ENCODE peak calls at places on chromosomes 5 and 9, in nine cellular contexts. T is PC-9, D is sigmoid colon, L is Panc1, O is Peyer's patch, K is IMR-90, Z is pancreas, N is neural progenitor cell, S is heart left ventricle. G is an unnamed sample. For H3K4me1, the result is how much of the 10 kb centered on the place peaks cover.

GRCh38 chr9:21317956-21318923 is 13.1 kb upstream of the IFNA5 start:
- DNase-seq in T (peak), D (peak), L (no peak), O (no peak), K (peak), Z (no peak), N (peak), S (no peak), G (no peak)

GRCh38 chr9:79287881-79288280 is 283.9 kb upstream of the TLE4 start:
- DNase-seq in T (no peak), D (no peak), L (no peak), O (no peak), K (peak), Z (no peak), N (peak), S (no peak), G (no peak)

GRCh38 chr9:134219721-134220060 is 55.3 kb upstream of the RNU6ATAC start:
- DNase-seq in T (no peak), D (peak), L (no peak), O (no peak), K (no peak), Z (no peak), N (no peak), S (peak), G (no peak)

GRCh38 chr9:127154390-127155191 is 32.2 kb upstream of the ANGPTL2 start:
- DNase-seq in T (no peak), D (peak), L (no peak), O (peak), K (peak), Z (no peak), N (no peak), S (peak), G (no peak)

GRCh38 chr5:10338996-10339903 is 14.2 kb upstream of the MARCHF6 start:
- DNase-seq in T (no peak), D (peak), L (no peak), O (no peak), K (no peak), Z (no peak), N (peak), S (no peak), G (no peak)

GRCh38 chr9:74517188-74517587 is 20.1 kb downstream of the RORB start:
- DNase-seq in T (no peak), D (no peak), L (no peak), O (no peak), K (no peak), Z (no peak), N (no peak), S (peak), G (no peak)

GRCh38 chr9:88653926-88654325 is 118.9 kb downstream of the NXNL2 start:
- DNase-seq in T (no peak), D (no peak), L (no peak), O (no peak), K (peak), Z (no peak), N (no peak), S (no peak), G (no peak)

GRCh38 chr9:35079041-35079425 is 709 bp downstream of the FANCG start:
- DNase-seq in T (peak), D (peak), L (no peak), O (no peak), K (no peak), Z (no peak), N (peak), S (no peak), G (no peak)

GRCh38 chr5:174759091-174759490 is 34.7 kb downstream of the MSX2 start:
- DNase-seq in T (no peak), D (no peak), L (no peak), O (no peak), K (no peak), Z (no peak), N (no peak), S (no peak), G (no peak)

GRCh38 chr9:63817622-63818518 is 1467.1 kb downstream of the FOXD4L5 start:
- DNase-seq in T (peak), D (peak), L (no peak), O (peak), K (peak), Z (no peak), N (peak), S (peak), G (peak)

GRCh38 chr5:172643392-172643871 is 2.4 kb downstream of the NEURL1B start:
- DNase-seq in T (no peak), D (no peak), L (no peak), O (no peak), K (no peak), Z (no peak), N (no peak), S (peak), G (no peak)

GRCh38 chr5:93273176-93273575 is 307.8 kb downstream of the NR2F1-AS1 start:
- DNase-seq in T (no peak), D (no peak), L (no peak), O (no peak), K (peak), Z (no peak), N (no peak), S (no peak), G (no peak)

GRCh38 chr5:76299592-76299991 is 103.5 kb upstream of the IQGAP2 start:
- DNase-seq in T (no peak), D (no peak), L (no peak), O (no peak), K (no peak), Z (no peak), N (no peak), S (no peak), G (no peak)

GRCh38 chr5:79540939-79541338 is 27.0 kb upstream of the HOMER1 start:
- DNase-seq in T (no peak), D (no peak), L (no peak), O (no peak), K (no peak), Z (no peak), N (no peak), S (no peak), G (no peak)

GRCh38 chr5:15664961-15665360 is 165.0 kb downstream of the FBXL7 start:
- DNase-seq in T (no peak), D (no peak), L (no peak), O (no peak), K (peak), Z (no peak), N (no peak), S (no peak), G (no peak)

GRCh38 chr5:140631831-140632365 is 1.1 kb downstream of the CD14 start:
- DNase-seq in T (peak), D (no peak), L (no peak), O (peak), K (no peak), Z (peak), N (no peak), S (no peak), G (no peak)

GRCh38 chr9:4714266-4715016 is 26.6 kb downstream of the AK3 start:
- DNase-seq in T (no peak), D (no peak), L (no peak), O (no peak), K (peak), Z (no peak), N (no peak), S (no peak), G (no peak)

GRCh38 chr9:91033802-91034201 is 232.2 kb downstream of the SYK start:
- DNase-seq in T (no peak), D (no peak), L (no peak), O (peak), K (no peak), Z (no peak), N (peak), S (no peak), G (no peak)

GRCh38 chr9:33931326-33931725 is 114.4 kb downstream of the UBE2R2 start:
- DNase-seq in T (no peak), D (no peak), L (no peak), O (no peak), K (no peak), Z (no peak), N (no peak), S (no peak), G (no peak)

GRCh38 chr9:17135578-17135904 is 701 bp downstream of the CNTLN start:
- DNase-seq in T (no peak), D (no peak), L (no peak), O (no peak), K (no peak), Z (no peak), N (no peak), S (no peak), G (no peak)

GRCh38 chr9:34457266-34458012 is 931 bp downstream of the FAM219A start:
- DNase-seq in T (peak), D (peak), L (no peak), O (peak), K (peak), Z (peak), N (peak), S (peak), G (peak)

GRCh38 chr9:135928731-135929655 is 21.6 kb upstream of the CAMSAP1 start:
- DNase-seq in T (no peak), D (no peak), L (no peak), O (no peak), K (no peak), Z (no peak), N (no peak), S (no peak), G (no peak)

GRCh38 chr9:13020141-13020540 is 245.3 kb downstream of the LURAP1L start:
- DNase-seq in T (no peak), D (no peak), L (no peak), O (no peak), K (no peak), Z (no peak), N (no peak), S (no peak), G (no peak)

GRCh38 chr5:170720984-170721383 is 62.5 kb upstream of the GABRP start:
- DNase-seq in T (no peak), D (no peak), L (no peak), O (no peak), K (no peak), Z (no peak), N (no peak), S (no peak), G (no peak)

GRCh38 chr9:125457357-125457756 is 195.7 kb downstream of the GAPVD1 start:
- DNase-seq in T (no peak), D (no peak), L (no peak), O (no peak), K (no peak), Z (no peak), N (no peak), S (no peak), G (no peak)

GRCh38 chr9:109132473-109133095 is 12.8 kb upstream of the TMEM245 start:
- DNase-seq in T (no peak), D (no peak), L (no peak), O (no peak), K (no peak), Z (no peak), N (no peak), S (no peak), G (no peak)
- TF ChIP-seq CTCF in T (no peak), D (no peak), L (no peak), O (no peak), K (no peak), Z (no peak), N (peak), S (no peak), G (no peak)

DNA sequence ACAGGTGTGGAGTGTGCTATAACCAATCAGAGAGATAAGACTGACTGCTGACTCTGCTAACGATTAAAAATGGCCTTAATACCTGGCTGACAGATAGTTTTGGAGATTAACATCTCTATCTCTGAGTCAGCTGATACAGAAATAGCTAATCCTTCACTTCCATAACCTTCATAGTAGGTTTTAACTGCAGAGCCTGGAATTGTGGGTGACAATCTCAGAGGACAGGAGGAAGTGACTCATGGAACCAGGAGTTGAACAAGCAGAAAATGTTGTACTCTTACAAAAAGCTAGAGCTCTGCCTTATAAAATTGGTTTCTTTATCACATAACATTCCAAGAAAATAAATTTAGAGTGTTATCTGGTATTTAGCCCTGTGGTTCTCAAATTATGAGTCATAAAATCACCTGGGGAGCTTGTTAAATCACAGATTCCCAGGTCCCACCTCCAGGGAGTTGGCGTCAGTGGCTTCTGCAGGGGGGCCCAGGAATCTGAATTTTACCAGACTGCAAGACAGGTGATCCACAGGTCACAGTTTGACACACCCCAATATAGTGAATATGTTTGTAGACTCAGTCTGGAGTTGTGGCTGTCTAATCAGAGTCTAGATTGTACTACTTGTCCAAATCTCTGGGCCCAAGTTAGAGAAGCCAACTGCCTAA is 44.4 kb upstream of the AFAP1L1 start:
- DNase-seq in T (peak), D (no peak), L (no peak), O (no peak), K (peak), Z (no peak), N (no peak), S (no peak), G (no peak)
- H3K27ac ChIP-seq in T (peak), D (no peak), L (no peak), O (no peak), K (peak), Z (no peak), N (no peak), S (peak), G (peak)

GRCh38 chr9:131886839-131887238 is 147.0 kb upstream of the RAPGEF1 start:
- DNase-seq in T (no peak), D (no peak), L (no peak), O (no peak), K (peak), Z (no peak), N (no peak), S (no peak), G (no peak)
- H3K4me1 ChIP-seq in T (under half), D (under half), L (under half), O (under half), K (under half), Z (under half), N (under half), S (under half), G (under half)

GRCh38 chr5:158676642-158677489 is 422.9 kb downstream of the EBF1 start:
- DNase-seq in T (no peak), D (no peak), L (no peak), O (no peak), K (no peak), Z (no peak), N (peak), S (no peak), G (no peak)
- TF ChIP-seq CTCF in T (no peak), D (no peak), L (peak), O (no peak), K (no peak), Z (no peak), N (peak), S (no peak), G (peak)

GRCh38 chr5:112931473-112931872 is 9.4 kb upstream of the REEP5 start:
- DNase-seq in T (no peak), D (no peak), L (no peak), O (no peak), K (no peak), Z (no peak), N (no peak), S (no peak), G (no peak)
- H3K27ac ChIP-seq in T (no peak), D (no peak), L (no peak), O (no peak), K (no peak), Z (no peak), N (no peak), S (no peak), G (no peak)

DNA sequence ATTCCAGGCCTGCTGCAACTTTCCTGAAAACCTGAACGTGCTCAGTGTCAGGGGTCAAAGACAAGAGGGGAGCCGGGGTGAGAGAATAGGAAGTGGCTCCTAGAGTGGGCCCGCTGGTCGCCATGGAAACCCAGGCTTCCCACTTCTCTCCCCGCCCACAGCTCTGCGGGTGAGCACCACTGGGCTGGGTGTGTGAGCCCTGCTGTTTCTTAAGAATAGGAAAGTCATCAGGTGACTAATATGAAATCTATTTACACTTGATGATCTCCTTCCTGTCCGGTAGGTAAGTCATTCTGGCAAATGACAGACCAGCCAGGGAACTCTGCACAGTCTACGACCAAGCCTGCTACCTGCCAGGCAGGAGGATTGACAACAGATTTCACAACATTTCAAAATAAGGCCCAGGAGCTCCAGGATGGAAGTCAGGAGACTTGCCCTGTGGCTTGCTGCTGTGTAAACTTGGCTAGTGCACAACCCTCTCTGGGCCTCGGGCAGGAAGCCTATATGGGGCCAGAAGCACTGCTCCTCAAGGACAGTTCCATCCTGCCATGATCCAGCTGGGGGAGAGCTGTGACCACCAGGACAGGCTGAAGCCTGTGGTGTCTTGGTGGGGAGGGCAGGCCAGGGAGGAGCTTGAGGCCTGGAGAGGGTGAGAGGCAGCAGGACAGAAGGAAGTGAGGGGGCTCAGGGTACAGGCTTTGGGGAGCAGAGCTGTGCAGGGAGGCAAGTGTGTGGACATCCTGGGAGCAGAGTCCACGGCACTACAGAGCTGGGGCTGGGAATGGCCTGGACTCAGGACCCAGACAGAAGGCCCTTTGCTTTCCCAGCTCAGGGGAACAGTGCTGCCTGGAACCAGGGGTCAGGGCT is 60.6 kb downstream of the SHB start:
- DNase-seq in T (peak), D (no peak), L (peak), O (peak), K (peak), Z (no peak), N (no peak), S (no peak), G (peak)
- H3K4me1 ChIP-seq in T (under half), D (under half), L (under half), O (under half), K (under half), Z (under half), N (under half), S (half or more), G (half or more)

GRCh38 chr9:1726993-1727759 is 288.0 kb upstream of the SMARCA2 start:
- DNase-seq in T (no peak), D (no peak), L (no peak), O (no peak), K (no peak), Z (no peak), N (peak), S (no peak), G (no peak)
- TF ChIP-seq CTCF in T (no peak), D (no peak), L (no peak), O (no peak), K (no peak), Z (no peak), N (peak), S (peak), G (no peak)

GRCh38 chr5:57102189-57102904 is 71.5 kb upstream of the GPBP1 start:
- DNase-seq in T (no peak), D (no peak), L (no peak), O (no peak), K (no peak), Z (no peak), N (no peak), S (no peak), G (no peak)
- H3K27ac ChIP-seq in T (no peak), D (no peak), L (no peak), O (no peak), K (no peak), Z (no peak), N (no peak), S (no peak), G (no peak)

DNA sequence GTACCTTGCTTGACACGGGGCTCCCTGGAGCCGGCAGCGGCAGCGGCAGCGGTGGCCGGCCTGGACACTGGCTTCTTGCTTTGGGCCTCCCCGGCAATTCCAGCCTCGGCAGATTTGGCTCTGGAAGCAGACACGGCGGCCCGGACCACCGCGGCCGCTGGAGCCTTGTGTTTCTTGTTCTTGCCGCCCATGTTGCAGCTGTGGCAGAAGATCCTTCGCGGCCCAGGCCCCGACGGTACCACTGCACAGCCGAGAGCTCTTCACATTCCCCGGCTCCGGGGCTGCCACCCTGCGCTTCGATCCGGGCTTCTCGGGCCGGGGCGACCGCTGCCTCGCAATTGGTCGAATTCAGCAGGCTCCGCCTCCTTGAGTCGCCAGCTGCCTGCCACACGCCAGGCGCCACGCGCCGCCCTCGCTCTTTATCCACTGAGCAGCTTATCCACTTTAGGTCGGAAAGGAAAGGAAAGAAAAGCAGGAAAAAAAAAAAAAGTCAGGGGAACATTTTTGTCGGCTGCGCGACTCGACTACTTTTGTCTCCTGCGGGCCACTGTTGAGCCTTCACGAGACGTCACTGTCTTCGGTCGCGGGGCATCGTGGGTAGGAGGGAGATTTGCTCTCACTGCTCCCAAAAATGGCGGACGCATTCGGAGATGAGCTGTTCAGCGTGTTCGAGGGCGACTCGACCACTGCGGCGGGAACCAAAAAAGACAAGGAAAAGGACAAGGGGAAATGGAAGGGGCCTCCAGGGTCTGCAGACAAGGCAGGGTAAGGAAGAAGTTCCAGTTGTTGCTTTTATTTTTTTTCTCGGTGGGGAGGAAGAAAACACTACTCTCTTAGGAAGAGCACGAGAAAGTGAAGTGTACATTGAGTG is at the start of the genes DHX29 and MTREX:
- DNase-seq in T (peak), D (peak), L (peak), O (peak), K (peak), Z (peak), N (peak), S (peak), G (peak)
- H3K4me1 ChIP-seq in T (under half), D (half or more), L (under half), O (under half), K (under half), Z (under half), N (under half), S (half or more), G (under half)

G was measured in RWPE2.